ENCODE peak calls at places on chromosomes 2 and 18, in eight cellular contexts. One of them, this sample, is unnamed.

GRCh38 chr2:119788751-119789150 is 29.0 kb downstream of the PTPN4 start:
- DNase-seq in keratinocyte: no peak
- DNase-seq in brain microvascular endothelial cell: no peak
- DNase-seq in SJSA1: no peak
- DNase-seq in dorsolateral prefrontal cortex: no peak
- DNase-seq in IMR-90: no peak
- DNase-seq in breast epithelium: no peak
- DNase-seq in transverse colon: no peak
- DNase-seq in this sample: no peak

GRCh38 chr2:36438454-36438977 is 82.9 kb downstream of the CRIM1 start:
- DNase-seq in dorsolateral prefrontal cortex: no peak
- DNase-seq in keratinocyte: peak
- DNase-seq in brain microvascular endothelial cell: peak
- DNase-seq in SJSA1: peak
- DNase-seq in transverse colon: no peak
- DNase-seq in IMR-90: peak
- DNase-seq in breast epithelium: no peak
- DNase-seq in this sample: peak

GRCh38 chr2:193556766-193557470 is 1362.2 kb upstream of the TMEFF2 start:
- DNase-seq in brain microvascular endothelial cell: peak
- DNase-seq in keratinocyte: no peak
- DNase-seq in IMR-90: no peak
- DNase-seq in SJSA1: no peak
- DNase-seq in breast epithelium: no peak
- DNase-seq in transverse colon: no peak
- DNase-seq in dorsolateral prefrontal cortex: no peak
- DNase-seq in this sample: no peak

GRCh38 chr2:54668711-54669110 is 54.8 kb upstream of the EML6 start:
- DNase-seq in transverse colon: no peak
- DNase-seq in dorsolateral prefrontal cortex: no peak
- DNase-seq in keratinocyte: no peak
- DNase-seq in SJSA1: no peak
- DNase-seq in IMR-90: no peak
- DNase-seq in brain microvascular endothelial cell: no peak
- DNase-seq in breast epithelium: no peak
- DNase-seq in this sample: no peak

GRCh38 chr2:154623819-154624218 is 74.7 kb upstream of the KCNJ3 start:
- DNase-seq in IMR-90: peak
- DNase-seq in transverse colon: peak
- DNase-seq in breast epithelium: no peak
- DNase-seq in SJSA1: no peak
- DNase-seq in brain microvascular endothelial cell: peak
- DNase-seq in keratinocyte: no peak
- DNase-seq in dorsolateral prefrontal cortex: peak
- DNase-seq in this sample: no peak

GRCh38 chr2:10385933-10386773 is 62.0 kb downstream of the ODC1 start:
- DNase-seq in breast epithelium: no peak
- DNase-seq in IMR-90: peak
- DNase-seq in dorsolateral prefrontal cortex: no peak
- DNase-seq in keratinocyte: no peak
- DNase-seq in SJSA1: peak
- DNase-seq in brain microvascular endothelial cell: peak
- DNase-seq in transverse colon: no peak
- DNase-seq in this sample: no peak

GRCh38 chr2:201171259-201171814 is 11.6 kb upstream of the CASP10 start:
- DNase-seq in transverse colon: no peak
- DNase-seq in breast epithelium: no peak
- DNase-seq in brain microvascular endothelial cell: no peak
- DNase-seq in dorsolateral prefrontal cortex: no peak
- DNase-seq in keratinocyte: no peak
- DNase-seq in IMR-90: no peak
- DNase-seq in SJSA1: no peak
- DNase-seq in this sample: no peak

GRCh38 chr18:79962835-79963657 is 1.4 kb upstream of the HSBP1L1 start:
- DNase-seq in transverse colon: no peak
- DNase-seq in SJSA1: no peak
- DNase-seq in brain microvascular endothelial cell: no peak
- DNase-seq in breast epithelium: no peak
- DNase-seq in keratinocyte: no peak
- DNase-seq in dorsolateral prefrontal cortex: peak
- DNase-seq in IMR-90: no peak
- DNase-seq in this sample: no peak

GRCh38 chr2:106189764-106190468 is 4.2 kb downstream of the UXS1 start:
- DNase-seq in brain microvascular endothelial cell: no peak
- DNase-seq in IMR-90: peak
- DNase-seq in SJSA1: no peak
- DNase-seq in keratinocyte: peak
- DNase-seq in breast epithelium: no peak
- DNase-seq in transverse colon: no peak
- DNase-seq in dorsolateral prefrontal cortex: no peak
- DNase-seq in this sample: peak

GRCh38 chr2:20443276-20443920 is 3.5 kb upstream of the RHOB start:
- DNase-seq in dorsolateral prefrontal cortex: peak
- DNase-seq in brain microvascular endothelial cell: no peak
- DNase-seq in breast epithelium: no peak
- DNase-seq in IMR-90: peak
- DNase-seq in SJSA1: peak
- DNase-seq in keratinocyte: no peak
- DNase-seq in transverse colon: peak
- DNase-seq in this sample: no peak

GRCh38 chr2:190451561-190452176 is 43.5 kb downstream of the MFSD6 start:
- DNase-seq in keratinocyte: no peak
- DNase-seq in SJSA1: no peak
- DNase-seq in brain microvascular endothelial cell: no peak
- DNase-seq in transverse colon: no peak
- DNase-seq in IMR-90: peak
- DNase-seq in dorsolateral prefrontal cortex: no peak
- DNase-seq in breast epithelium: no peak
- DNase-seq in this sample: no peak

GRCh38 chr2:101619191-101619591 is 78.3 kb upstream of the MAP4K4 start:
- DNase-seq in dorsolateral prefrontal cortex: no peak
- DNase-seq in SJSA1: no peak
- DNase-seq in transverse colon: peak
- DNase-seq in brain microvascular endothelial cell: peak
- DNase-seq in IMR-90: peak
- DNase-seq in breast epithelium: no peak
- DNase-seq in keratinocyte: no peak
- DNase-seq in this sample: no peak

GRCh38 chr2:231928901-231929725 is 2.9 kb upstream of the NPPC start:
- DNase-seq in IMR-90: no peak
- DNase-seq in breast epithelium: peak
- DNase-seq in keratinocyte: no peak
- DNase-seq in dorsolateral prefrontal cortex: no peak
- DNase-seq in brain microvascular endothelial cell: no peak
- DNase-seq in transverse colon: no peak
- DNase-seq in SJSA1: peak
- DNase-seq in this sample: no peak

GRCh38 chr2:181103659-181104058 is 123.3 kb downstream of the UBE2E3 start:
- DNase-seq in breast epithelium: no peak
- DNase-seq in IMR-90: no peak
- DNase-seq in brain microvascular endothelial cell: no peak
- DNase-seq in SJSA1: no peak
- DNase-seq in dorsolateral prefrontal cortex: no peak
- DNase-seq in transverse colon: no peak
- DNase-seq in keratinocyte: no peak
- DNase-seq in this sample: no peak

GRCh38 chr2:181105562-181105961 is 125.2 kb downstream of the UBE2E3 start:
- DNase-seq in brain microvascular endothelial cell: no peak
- DNase-seq in transverse colon: no peak
- DNase-seq in IMR-90: no peak
- DNase-seq in dorsolateral prefrontal cortex: no peak
- DNase-seq in SJSA1: no peak
- DNase-seq in keratinocyte: no peak
- DNase-seq in breast epithelium: no peak
- DNase-seq in this sample: no peak

GRCh38 chr2:181106789-181107418 is 126.5 kb downstream of the UBE2E3 start:
- DNase-seq in IMR-90: peak
- DNase-seq in dorsolateral prefrontal cortex: no peak
- DNase-seq in transverse colon: no peak
- DNase-seq in breast epithelium: no peak
- DNase-seq in keratinocyte: peak
- DNase-seq in brain microvascular endothelial cell: peak
- DNase-seq in SJSA1: peak
- DNase-seq in this sample: peak

GRCh38 chr2:181104512-181105121 is 124.2 kb downstream of the UBE2E3 start:
- DNase-seq in breast epithelium: no peak
- DNase-seq in keratinocyte: no peak
- DNase-seq in brain microvascular endothelial cell: peak
- DNase-seq in SJSA1: peak
- DNase-seq in IMR-90: peak
- DNase-seq in transverse colon: peak
- DNase-seq in dorsolateral prefrontal cortex: no peak
- DNase-seq in this sample: no peak

GRCh38 chr2:181106229-181106628 is 125.8 kb downstream of the UBE2E3 start:
- DNase-seq in dorsolateral prefrontal cortex: no peak
- DNase-seq in SJSA1: no peak
- DNase-seq in IMR-90: no peak
- DNase-seq in brain microvascular endothelial cell: no peak
- DNase-seq in keratinocyte: no peak
- DNase-seq in transverse colon: no peak
- DNase-seq in breast epithelium: no peak
- DNase-seq in this sample: no peak
- H3K27ac ChIP-seq in dorsolateral prefrontal cortex: no peak
- H3K27ac ChIP-seq in SJSA1: peak
- H3K27ac ChIP-seq in IMR-90: peak
- H3K27ac ChIP-seq in brain microvascular endothelial cell: peak
- H3K27ac ChIP-seq in keratinocyte: no peak
- H3K27ac ChIP-seq in transverse colon: no peak
- H3K27ac ChIP-seq in breast epithelium: no peak
- H3K27ac ChIP-seq in this sample: no peak

GRCh38 chr2:68223419-68223818 is 28.9 kb downstream of the PPP3R1 start:
- DNase-seq in SJSA1: no peak
- DNase-seq in dorsolateral prefrontal cortex: no peak
- DNase-seq in brain microvascular endothelial cell: no peak
- DNase-seq in breast epithelium: no peak
- DNase-seq in IMR-90: peak
- DNase-seq in keratinocyte: no peak
- DNase-seq in transverse colon: no peak
- DNase-seq in this sample: no peak
- H3K27ac ChIP-seq in SJSA1: no peak
- H3K27ac ChIP-seq in dorsolateral prefrontal cortex: no peak
- H3K27ac ChIP-seq in brain microvascular endothelial cell: no peak
- H3K27ac ChIP-seq in breast epithelium: no peak
- H3K27ac ChIP-seq in IMR-90: no peak
- H3K27ac ChIP-seq in keratinocyte: no peak
- H3K27ac ChIP-seq in transverse colon: no peak
- H3K27ac ChIP-seq in this sample: no peak

DNA sequence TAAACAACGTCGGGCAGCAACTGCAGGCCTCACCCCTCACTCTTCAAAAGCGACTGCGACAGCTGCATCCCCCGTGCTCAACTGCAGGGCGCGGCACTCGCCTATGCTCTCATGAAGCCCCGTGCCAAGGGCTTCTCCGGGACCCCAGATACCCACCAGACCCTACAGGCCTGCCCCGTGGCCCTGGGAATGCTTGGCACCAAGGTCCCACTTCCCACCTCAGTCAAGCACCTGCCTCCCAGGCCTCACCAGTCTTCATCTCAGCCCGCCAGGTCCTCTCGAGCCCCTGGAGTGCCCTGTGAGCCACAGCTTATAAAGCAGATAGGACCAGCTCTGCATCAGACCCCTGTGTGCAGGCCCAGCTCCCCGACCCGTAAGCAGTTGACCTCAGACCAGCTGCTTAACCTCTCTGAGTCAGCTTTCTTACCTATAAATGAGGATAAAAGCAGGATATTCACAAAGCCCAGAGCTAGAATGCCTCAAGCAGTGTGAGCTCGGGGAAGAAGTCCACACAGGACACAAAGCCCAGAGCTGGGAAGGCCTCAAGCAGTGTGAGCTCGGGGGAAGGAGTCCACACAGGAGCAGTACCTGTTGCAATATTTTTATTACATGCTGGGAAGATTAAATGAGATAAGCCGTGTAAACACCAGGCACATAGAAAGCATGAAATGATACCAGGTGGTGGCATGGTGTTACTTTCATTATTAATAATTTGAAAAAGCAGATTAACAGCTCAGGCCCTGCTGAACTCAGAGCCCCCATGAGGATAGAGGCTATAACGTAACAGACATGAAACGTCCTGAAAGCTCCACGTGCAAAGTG is 96.9 kb downstream of the HDAC4 start:
- DNase-seq in transverse colon: peak
- DNase-seq in breast epithelium: no peak
- DNase-seq in keratinocyte: no peak
- DNase-seq in IMR-90: no peak
- DNase-seq in brain microvascular endothelial cell: no peak
- DNase-seq in dorsolateral prefrontal cortex: peak
- DNase-seq in SJSA1: no peak
- DNase-seq in this sample: no peak
- H3K27ac ChIP-seq in transverse colon: peak
- H3K27ac ChIP-seq in breast epithelium: no peak
- H3K27ac ChIP-seq in keratinocyte: no peak
- H3K27ac ChIP-seq in IMR-90: no peak
- H3K27ac ChIP-seq in brain microvascular endothelial cell: no peak
- H3K27ac ChIP-seq in dorsolateral prefrontal cortex: no peak
- H3K27ac ChIP-seq in SJSA1: no peak
- H3K27ac ChIP-seq in this sample: no peak

GRCh38 chr2:134170269-134170668 is 83.6 kb upstream of the MGAT5 start:
- DNase-seq in dorsolateral prefrontal cortex: no peak
- DNase-seq in keratinocyte: no peak
- DNase-seq in transverse colon: no peak
- DNase-seq in SJSA1: no peak
- DNase-seq in IMR-90: peak
- DNase-seq in breast epithelium: no peak
- DNase-seq in brain microvascular endothelial cell: no peak
- DNase-seq in this sample: no peak

GRCh38 chr2:134163336-134163735 is 90.5 kb upstream of the MGAT5 start:
- DNase-seq in IMR-90: no peak
- DNase-seq in keratinocyte: no peak
- DNase-seq in transverse colon: no peak
- DNase-seq in SJSA1: no peak
- DNase-seq in dorsolateral prefrontal cortex: no peak
- DNase-seq in breast epithelium: no peak
- DNase-seq in brain microvascular endothelial cell: no peak
- DNase-seq in this sample: no peak

GRCh38 chr2:134169788-134170187 is 84.1 kb upstream of the MGAT5 start:
- DNase-seq in brain microvascular endothelial cell: no peak
- DNase-seq in breast epithelium: no peak
- DNase-seq in IMR-90: no peak
- DNase-seq in transverse colon: no peak
- DNase-seq in SJSA1: no peak
- DNase-seq in dorsolateral prefrontal cortex: no peak
- DNase-seq in keratinocyte: no peak
- DNase-seq in this sample: no peak

GRCh38 chr2:134164306-134164705 is 89.6 kb upstream of the MGAT5 start:
- DNase-seq in dorsolateral prefrontal cortex: no peak
- DNase-seq in SJSA1: no peak
- DNase-seq in brain microvascular endothelial cell: no peak
- DNase-seq in IMR-90: no peak
- DNase-seq in keratinocyte: no peak
- DNase-seq in breast epithelium: no peak
- DNase-seq in transverse colon: no peak
- DNase-seq in this sample: no peak

DNA sequence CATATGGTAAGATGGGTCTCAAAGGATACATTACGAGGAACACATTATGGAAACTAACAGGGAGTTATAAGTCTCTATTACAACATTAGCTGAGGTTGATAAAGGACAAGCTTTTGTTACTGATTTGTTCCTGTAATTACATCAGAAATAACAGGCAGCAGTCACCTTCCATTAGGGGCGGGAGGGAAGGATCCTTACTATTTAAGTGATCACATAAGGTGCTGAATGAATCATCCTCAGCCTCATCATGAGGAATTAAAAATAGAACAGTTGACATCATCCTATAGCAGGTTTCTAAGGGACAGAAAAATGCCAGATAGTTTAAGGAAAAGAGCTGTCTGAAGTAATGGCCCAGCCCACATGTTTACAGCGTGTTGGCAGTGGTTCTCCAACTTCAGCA is 86.9 kb upstream of the MGAT5 start:
- DNase-seq in SJSA1: no peak
- DNase-seq in transverse colon: no peak
- DNase-seq in IMR-90: peak
- DNase-seq in breast epithelium: no peak
- DNase-seq in brain microvascular endothelial cell: no peak
- DNase-seq in dorsolateral prefrontal cortex: no peak
- DNase-seq in keratinocyte: no peak
- DNase-seq in this sample: no peak
- H3K27ac ChIP-seq in SJSA1: no peak
- H3K27ac ChIP-seq in transverse colon: no peak
- H3K27ac ChIP-seq in IMR-90: no peak
- H3K27ac ChIP-seq in breast epithelium: no peak
- H3K27ac ChIP-seq in brain microvascular endothelial cell: no peak
- H3K27ac ChIP-seq in dorsolateral prefrontal cortex: no peak
- H3K27ac ChIP-seq in keratinocyte: peak
- H3K27ac ChIP-seq in this sample: peak

This sample was measured in epithelial cell of prostate.